ENCODE peak calls at places on chromosomes 4 and X, in eight cellular contexts. Z, T, M, J, H, C, L and O are unnamed samples.

GRCh38 chr4:80295841-80296240 is 29.4 kb downstream of the FGF5 start:
- DNase-seq in Z (no peak), T (no peak), M (no peak), J (no peak), H (no peak), C (no peak), L (peak; percentile 33), O (no peak)

GRCh38 chr4:58111818-58112217 is 1001.6 kb upstream of the IGFBP7 start:
- DNase-seq in Z (no peak), T (no peak), M (no peak), J (no peak), H (no peak), C (no peak), L (no peak), O (no peak)

GRCh38 chrX:47482065-47482511 is 934 bp downstream of the ZNF41 start:
- DNase-seq in Z (no peak), T (peak; percentile 14), M (no peak), J (no peak), H (no peak), C (no peak), L (no peak), O (no peak)

GRCh38 chr4:183873389-183874185 is 31.5 kb upstream of the STOX2 start:
- DNase-seq in Z (no peak), T (no peak), M (no peak), J (no peak), H (no peak), C (no peak), L (no peak), O (no peak)

GRCh38 chr4:173494013-173494970 is 35.7 kb downstream of the HAND2 start:
- DNase-seq in Z (peak; percentile 74), T (peak; percentile 79), M (peak; percentile 2), J (peak; percentile 67), H (no peak), C (no peak), L (peak; percentile 29), O (no peak)

GRCh38 chrX:87664381-87664780 is 146.8 kb downstream of the KLHL4 start:
- DNase-seq in Z (no peak), T (no peak), M (no peak), J (peak; percentile 68), H (no peak), C (no peak), L (no peak), O (no peak)

GRCh38 chr4:123706961-123707360 is 310.4 kb downstream of the SPRY1 start:
- DNase-seq in Z (no peak), T (no peak), M (no peak), J (no peak), H (no peak), C (no peak), L (no peak), O (no peak)

GRCh38 chr4:140861359-140862181 is 105.4 kb upstream of the TBC1D9 start:
- DNase-seq in Z (no peak), T (peak; percentile 73), M (no peak), J (peak; percentile 93), H (peak; percentile 38), C (no peak), L (peak; percentile 61), O (peak; percentile 24)

GRCh38 chrX:119266364-119266995 is 30.4 kb downstream of the PGRMC1 start:
- DNase-seq in Z (no peak), T (peak; percentile 35), M (no peak), J (peak; percentile 28), H (peak; percentile 0), C (no peak), L (no peak), O (no peak)

GRCh38 chr4:122842984-122843531 is 16.4 kb downstream of the FGF2 start:
- DNase-seq in Z (no peak), T (no peak), M (no peak), J (no peak), H (no peak), C (no peak), L (no peak), O (no peak)

GRCh38 chrX:116417214-116417613 is 19.2 kb upstream of the SLC6A14 start:
- DNase-seq in Z (no peak), T (no peak), M (no peak), J (no peak), H (no peak), C (no peak), L (no peak), O (no peak)

GRCh38 chr4:165190591-165191212 is 16.7 kb upstream of the KLHL2 start:
- DNase-seq in Z (no peak), T (peak; percentile 63), M (no peak), J (peak; percentile 13), H (no peak), C (no peak), L (no peak), O (no peak)

GRCh38 chrX:67780694-67781109 is 236.9 kb downstream of the AR start:
- DNase-seq in Z (peak; percentile 86), T (peak; percentile 6), M (no peak), J (peak; percentile 97), H (peak; percentile 11), C (peak; percentile 82), L (peak; percentile 78), O (no peak)

GRCh38 chr4:164224871-164225270 is 529.1 kb upstream of the SMIM31 start:
- DNase-seq in Z (no peak), T (no peak), M (no peak), J (no peak), H (no peak), C (no peak), L (no peak), O (no peak)

GRCh38 chrX:72125331-72126047 is 6.2 kb downstream of the RTL5 start:
- DNase-seq in Z (no peak), T (no peak), M (no peak), J (no peak), H (no peak), C (no peak), L (no peak), O (no peak)

GRCh38 chrX:23803931-23804381 is 21.0 kb downstream of the SAT1 start:
- DNase-seq in Z (no peak), T (no peak), M (no peak), J (peak; percentile 94), H (no peak), C (peak; percentile 66), L (peak; percentile 79), O (no peak)

GRCh38 chr4:58225460-58225859 is 1115.3 kb upstream of the IGFBP7 start:
- DNase-seq in Z (no peak), T (no peak), M (no peak), J (no peak), H (no peak), C (no peak), L (no peak), O (no peak)

GRCh38 chr4:123390846-123391456 is 5.6 kb upstream of the SPRY1 start:
- DNase-seq in Z (no peak), T (no peak), M (no peak), J (peak; percentile 56), H (no peak), C (no peak), L (peak; percentile 18), O (no peak)